ENCODE peak calls at places on chromosomes 3 and 15, in four cellular contexts. X, B, I and D are unnamed samples. For H3K79me2, the result is how much of the 10 kb centered on the place peaks cover.

GRCh38 chr3:145145461-145145860 is 1015.5 kb downstream of the PLOD2 start:
- DNase-seq in X (no peak), B (no peak), I (no peak), D (no peak)

GRCh38 chr3:179700716-179701115 is 47.9 kb downstream of the USP13 start:
- DNase-seq in X (no peak), B (no peak), I (no peak), D (no peak)

GRCh38 chr15:79811406-79812405 is 85.1 kb downstream of the MTHFS start:
- DNase-seq in X (no peak), B (no peak), I (no peak), D (peak)

GRCh38 chr3:195100903-195101591 is 169.9 kb downstream of the XXYLT1 start:
- DNase-seq in X (no peak), B (no peak), I (no peak), D (peak)

GRCh38 chr15:89377042-89377841 is 42.6 kb upstream of the POLG start:
- DNase-seq in X (no peak), B (no peak), I (no peak), D (no peak)

GRCh38 chr3:183826448-183826847 is 1.1 kb upstream of the MAP6D1 start:
- DNase-seq in X (no peak), B (no peak), I (no peak), D (no peak)

GRCh38 chr15:96362001-96362758 is 31.7 kb downstream of the NR2F2 start:
- DNase-seq in X (no peak), B (no peak), I (no peak), D (peak)

GRCh38 chr3:140166908-140167599 is 232.1 kb downstream of the CLSTN2 start:
- DNase-seq in X (no peak), B (no peak), I (no peak), D (no peak)

GRCh38 chr3:140510303-140510861 is 167.5 kb upstream of the TRIM42 start:
- DNase-seq in X (no peak), B (no peak), I (no peak), D (no peak)

GRCh38 chr15:68407141-68407885 is 24.6 kb downstream of the ITGA11 start:
- DNase-seq in X (no peak), B (no peak), I (no peak), D (no peak)

GRCh38 chr15:83210619-83211018 is 3.0 kb upstream of the HDGFL3 start:
- DNase-seq in X (no peak), B (no peak), I (no peak), D (peak)

GRCh38 chr3:130093741-130094391 is 12.2 kb downstream of the ALG1L2 start:
- DNase-seq in X (no peak), B (peak), I (peak), D (no peak)

GRCh38 chr3:29153811-29154210 is 127.1 kb upstream of the RBMS3 start:
- DNase-seq in X (no peak), B (peak), I (no peak), D (no peak)

GRCh38 chr3:14514323-14514720 is 25.8 kb downstream of the GRIP2 start:
- DNase-seq in X (no peak), B (no peak), I (no peak), D (no peak)

GRCh38 chr15:54559405-54560064 is 581.3 kb downstream of the UNC13C start:
- DNase-seq in X (no peak), B (no peak), I (no peak), D (no peak)

GRCh38 chr3:5144316-5144994 is 22.4 kb downstream of the ARL8B start:
- DNase-seq in X (no peak), B (no peak), I (no peak), D (no peak)

GRCh38 chr3:10883478-10884234 is 67.6 kb downstream of the SLC6A11 start:
- DNase-seq in X (peak), B (no peak), I (peak), D (peak)

GRCh38 chr3:5006755-5007202 is 27.5 kb downstream of the BHLHE40 start:
- DNase-seq in X (no peak), B (peak), I (no peak), D (no peak)

GRCh38 chr15:94930441-94930840 is 699.1 kb downstream of the MCTP2 start:
- DNase-seq in X (no peak), B (no peak), I (no peak), D (no peak)

GRCh38 chr15:74400313-74400850 is 32.9 kb upstream of the CYP11A1 start:
- DNase-seq in X (no peak), B (no peak), I (no peak), D (no peak)

GRCh38 chr15:77418341-77419049 is 1.4 kb downstream of the PEAK1 start:
- DNase-seq in X (no peak), B (no peak), I (no peak), D (no peak)

GRCh38 chr15:59420986-59421618 is 16.9 kb upstream of the FAM81A start:
- DNase-seq in X (no peak), B (no peak), I (no peak), D (no peak)

GRCh38 chr3:56836276-56837163 is 34.8 kb upstream of the ARHGEF3 start:
- DNase-seq in X (peak), B (no peak), I (no peak), D (no peak)

GRCh38 chr3:64341355-64341754 is 116.1 kb upstream of the PRICKLE2 start:
- DNase-seq in X (no peak), B (no peak), I (no peak), D (no peak)

GRCh38 chr3:115833074-115833473 is 209.8 kb downstream of the GAP43 start:
- DNase-seq in X (no peak), B (no peak), I (no peak), D (no peak)

GRCh38 chr15:63491979-63492378 is 12.4 kb upstream of the USP3 start:
- DNase-seq in X (no peak), B (no peak), I (no peak), D (no peak)

GRCh38 chr3:65035231-65035630 is 347.4 kb upstream of the ADAMTS9 start:
- DNase-seq in X (no peak), B (no peak), I (no peak), D (no peak)

GRCh38 chr3:17025594-17026139 is 140.9 kb downstream of the PLCL2 start:
- DNase-seq in X (no peak), B (no peak), I (no peak), D (no peak)

GRCh38 chr3:61669676-61670299 is 108.4 kb downstream of the PTPRG start:
- DNase-seq in X (no peak), B (no peak), I (no peak), D (no peak)

GRCh38 chr15:74709011-74709410 is 13.2 kb upstream of the EDC3 start:
- DNase-seq in X (no peak), B (no peak), I (no peak), D (no peak)

GRCh38 chr3:74613566-74613965 is 893 bp downstream of the CNTN3 start:
- DNase-seq in X (no peak), B (no peak), I (no peak), D (peak)

GRCh38 chr15:38551720-38552627 is 12.6 kb downstream of the RASGRP1 start:
- DNase-seq in X (no peak), B (no peak), I (no peak), D (no peak)

GRCh38 chr3:104886220-104886995 is 480.3 kb upstream of the ALCAM start:
- DNase-seq in X (no peak), B (no peak), I (no peak), D (no peak)

GRCh38 chr3:161558256-161558655 is 61.6 kb downstream of the OTOL1 start:
- DNase-seq in X (no peak), B (no peak), I (no peak), D (no peak)

GRCh38 chr15:35738370-35738769 is 192.4 kb upstream of the DPH6 start:
- DNase-seq in X (no peak), B (no peak), I (no peak), D (no peak)

GRCh38 chr15:91862891-91863520 is 9.5 kb downstream of the SLCO3A1 start:
- DNase-seq in X (no peak), B (no peak), I (no peak), D (no peak)
- H3K79me2 ChIP-seq in X (under half), B (under half), I (under half), D (under half)

GRCh38 chr3:71184252-71184651 is 399.3 kb downstream of the FOXP1 start:
- DNase-seq in X (no peak), B (no peak), I (no peak), D (no peak)
- TF ChIP-seq MXI1 in X (no peak), B (no peak), I (no peak), D (no peak)

DNA sequence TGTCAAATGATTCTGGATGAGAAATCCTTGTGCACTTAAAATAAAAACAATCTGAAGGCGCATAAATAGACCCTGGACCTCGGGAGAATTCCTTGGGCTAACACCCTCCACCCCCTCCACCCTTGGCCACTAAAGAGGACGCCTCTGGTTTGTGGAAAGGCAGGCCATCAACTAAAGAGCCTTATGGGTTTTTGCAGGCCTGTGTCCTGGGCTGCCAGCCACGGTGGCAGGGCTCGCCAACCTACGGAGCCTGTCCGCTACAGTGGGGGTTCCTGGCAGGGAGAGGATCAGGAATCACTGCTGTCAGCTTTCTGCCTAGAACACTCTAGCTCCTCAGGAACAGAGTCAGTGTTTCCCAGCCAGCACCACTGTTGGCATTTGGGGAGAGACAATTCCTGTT is 20.3 kb downstream of the TLE3 start:
- DNase-seq in X (no peak), B (no peak), I (no peak), D (no peak)
- H3K79me2 ChIP-seq in X (under half), B (under half), I (under half), D (under half)

DNA sequence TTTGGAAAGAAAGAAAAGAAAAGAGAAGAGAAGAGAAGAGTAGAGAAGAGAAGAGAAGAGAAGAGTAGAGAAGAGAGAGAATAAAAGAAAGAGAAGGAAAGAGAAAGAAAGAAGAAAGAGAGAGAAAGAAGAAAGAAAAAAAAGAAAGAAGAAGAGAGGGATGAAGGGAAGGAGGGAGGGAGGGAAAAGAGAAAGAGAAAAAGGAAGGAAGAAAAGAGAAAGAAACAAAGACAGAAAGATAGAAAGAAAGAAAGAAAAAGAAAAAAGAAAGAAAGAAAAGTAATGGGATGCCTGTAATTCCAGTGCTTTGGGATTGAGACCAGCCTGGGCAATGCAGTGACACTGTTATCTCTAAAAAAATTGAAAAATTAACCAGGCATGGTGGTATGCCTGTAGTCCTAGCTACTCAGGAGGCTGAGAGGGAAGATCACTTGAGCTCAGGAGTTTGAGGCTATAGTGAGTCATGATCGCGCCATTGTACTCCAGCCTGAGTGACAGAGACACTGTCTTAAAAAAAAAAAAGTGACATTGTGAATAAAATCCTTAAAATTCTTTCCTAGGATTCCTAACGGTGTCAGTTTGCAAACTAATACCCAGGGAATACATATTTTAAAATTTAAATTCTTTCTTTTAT is 1.7 kb downstream of the RASL12 start:
- DNase-seq in X (no peak), B (no peak), I (no peak), D (no peak)
- TF ChIP-seq MXI1 in X (no peak), B (no peak), I (no peak), D (no peak)

GRCh38 chr15:101192081-101192480 is 59.8 kb downstream of the CHSY1 start:
- DNase-seq in X (no peak), B (no peak), I (no peak), D (no peak)
- H3K79me2 ChIP-seq in X (half or more), B (half or more), I (under half), D (half or more)

GRCh38 chr3:98326036-98326435 is 27.6 kb upstream of the OR5K4 start:
- DNase-seq in X (no peak), B (no peak), I (no peak), D (no peak)
- TF ChIP-seq MXI1 in X (no peak), B (no peak), I (no peak), D (no peak)